ENCODE peak calls at places on chromosomes 1 and 21, in seven cellular contexts. P is hepatocyte, V is GM10248, T is endothelial cell, W is neural progenitor cell, N is WTC11, B is HFFc6. L is an unnamed sample.

GRCh38 chr1:9385801-9386573 is 93.3 kb downstream of the SPSB1 start:
- DNase-seq in P (no peak), V (peak), T (no peak), W (no peak), N (no peak), B (no peak), L (no peak)

GRCh38 chr1:7679873-7680790 is 91.0 kb upstream of the VAMP3 start:
- DNase-seq in P (peak), V (peak), T (peak), W (peak), N (peak), B (no peak), L (no peak)

GRCh38 chr1:77220687-77221463 is 1.6 kb upstream of the PIGK start:
- DNase-seq in P (no peak), V (no peak), T (no peak), W (no peak), N (no peak), B (no peak), L (no peak)

GRCh38 chr1:56539403-56539802 is 40.0 kb downstream of the PLPP3 start:
- DNase-seq in P (no peak), V (no peak), T (no peak), W (no peak), N (no peak), B (no peak), L (no peak)

GRCh38 chr21:31665397-31665796 is 5.9 kb downstream of the SOD1 start:
- DNase-seq in P (no peak), V (no peak), T (peak), W (no peak), N (no peak), B (no peak), L (no peak)

GRCh38 chr1:39398278-39399010 is 93.0 kb upstream of the BMP8A start:
- DNase-seq in P (peak), V (no peak), T (peak), W (peak), N (no peak), B (peak), L (peak)

GRCh38 chr1:188904201-188904600 is 1573.5 kb downstream of the BRINP3 start:
- DNase-seq in P (peak), V (no peak), T (no peak), W (no peak), N (no peak), B (no peak), L (no peak)

GRCh38 chr21:24693779-24694178 is 913.5 kb downstream of the MRPL39 start:
- DNase-seq in P (no peak), V (no peak), T (no peak), W (no peak), N (no peak), B (no peak), L (no peak)

GRCh38 chr21:45988366-45989347 is 7.1 kb downstream of the COL6A1 start:
- DNase-seq in P (no peak), V (no peak), T (peak), W (no peak), N (peak), B (no peak), L (no peak)

GRCh38 chr1:31510304-31510703 is 66.0 kb upstream of the TINAGL1 start:
- DNase-seq in P (no peak), V (no peak), T (no peak), W (no peak), N (no peak), B (no peak), L (no peak)

GRCh38 chr1:199333180-199333579 is 694.3 kb upstream of the NR5A2 start:
- DNase-seq in P (no peak), V (no peak), T (no peak), W (no peak), N (no peak), B (no peak), L (no peak)

GRCh38 chr1:30171956-30172694 is 551.3 kb downstream of the MATN1 start:
- DNase-seq in P (no peak), V (no peak), T (no peak), W (no peak), N (no peak), B (no peak), L (no peak)

GRCh38 chr1:5751171-5751556 is 241.1 kb downstream of the NPHP4 start:
- DNase-seq in P (no peak), V (no peak), T (no peak), W (no peak), N (no peak), B (no peak), L (no peak)

GRCh38 chr1:204453141-204453772 is 41.3 kb downstream of the PIK3C2B start:
- DNase-seq in P (no peak), V (peak), T (no peak), W (no peak), N (no peak), B (no peak), L (no peak)

GRCh38 chr1:3504151-3504822 is 49.8 kb downstream of the ARHGEF16 start:
- DNase-seq in P (no peak), V (no peak), T (no peak), W (no peak), N (no peak), B (peak), L (no peak)

GRCh38 chr1:37989381-37989930 is 366 bp downstream of the SF3A3 start:
- DNase-seq in P (peak), V (no peak), T (peak), W (peak), N (no peak), B (no peak), L (peak)

GRCh38 chr1:64163972-64164371 is 39.5 kb upstream of the UBE2U start:
- DNase-seq in P (peak), V (no peak), T (peak), W (peak), N (no peak), B (peak), L (no peak)

GRCh38 chr1:221712198-221712684 is 29.6 kb downstream of the DUSP10 start:
- DNase-seq in P (peak), V (peak), T (no peak), W (no peak), N (no peak), B (peak), L (peak)

GRCh38 chr1:16246961-16247360 is 10.0 kb upstream of the CPLANE2 start:
- DNase-seq in P (no peak), V (no peak), T (no peak), W (no peak), N (no peak), B (no peak), L (no peak)

GRCh38 chr1:226737819-226738420 is 1.2 kb downstream of the ITPKB start:
- DNase-seq in P (peak), V (no peak), T (peak), W (peak), N (peak), B (peak), L (peak)

DNA sequence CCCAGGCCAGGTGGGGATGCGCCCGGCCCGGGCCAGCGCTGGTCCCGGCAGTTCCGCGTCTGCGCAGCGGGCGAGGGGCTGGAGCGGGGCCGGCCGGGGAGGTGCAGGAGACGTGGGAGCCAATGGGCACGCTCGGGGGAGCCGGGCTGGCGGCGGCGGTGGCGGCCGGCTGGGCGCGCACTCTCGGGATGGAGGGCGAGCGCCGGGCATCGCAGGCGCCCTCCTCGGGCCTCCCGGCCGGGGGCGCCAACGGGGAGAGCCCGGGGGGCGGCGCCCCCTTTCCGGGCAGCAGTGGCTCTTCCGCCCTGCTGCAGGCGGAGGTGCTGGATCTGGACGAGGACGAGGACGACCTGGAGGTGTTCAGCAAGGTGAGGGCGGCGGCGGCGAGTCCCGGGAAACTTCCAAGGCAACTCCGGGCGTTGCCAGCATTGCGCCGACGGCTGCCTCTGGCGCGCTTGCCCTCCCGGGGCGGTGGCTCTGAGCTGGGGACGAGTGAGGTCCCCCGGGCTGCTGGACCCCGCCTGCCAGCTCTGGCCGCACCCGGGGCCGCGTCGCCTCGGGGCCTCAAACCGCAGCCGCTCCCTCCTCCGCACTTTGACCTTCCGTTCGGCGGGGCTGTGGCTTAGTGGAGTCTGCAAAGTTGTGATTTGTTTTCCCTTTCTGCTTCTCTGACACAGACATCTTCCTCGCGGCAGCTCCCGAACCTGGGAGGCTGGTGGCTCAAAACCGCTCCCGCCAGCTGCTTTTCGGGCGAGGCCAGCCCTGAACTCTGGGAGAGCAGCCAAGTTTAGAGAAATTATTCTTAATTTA is at the start of gene SNX7:
- DNase-seq in P (peak), V (peak), T (peak), W (peak), N (peak), B (peak), L (peak)
- TF ChIP-seq CTCF in P (peak), V (no peak), T (peak), W (peak), N (no peak), B (peak), L (no peak)

GRCh38 chr1:228735871-228736586 is 750 bp downstream of the RHOU start:
- DNase-seq in P (peak), V (no peak), T (peak), W (peak), N (peak), B (no peak), L (no peak)
- TF ChIP-seq CTCF in P (no peak), V (no peak), T (no peak), W (no peak), N (no peak), B (no peak), L (no peak)

GRCh38 chr1:101509370-101509769 is 272.6 kb downstream of the S1PR1 start:
- DNase-seq in P (no peak), V (no peak), T (no peak), W (no peak), N (no peak), B (no peak), L (no peak)

GRCh38 chr1:101511501-101511900 is 274.7 kb downstream of the S1PR1 start:
- DNase-seq in P (no peak), V (no peak), T (no peak), W (no peak), N (no peak), B (no peak), L (no peak)

GRCh38 chr1:101507547-101507971 is 270.7 kb downstream of the S1PR1 start:
- DNase-seq in P (no peak), V (no peak), T (no peak), W (no peak), N (no peak), B (no peak), L (no peak)

DNA sequence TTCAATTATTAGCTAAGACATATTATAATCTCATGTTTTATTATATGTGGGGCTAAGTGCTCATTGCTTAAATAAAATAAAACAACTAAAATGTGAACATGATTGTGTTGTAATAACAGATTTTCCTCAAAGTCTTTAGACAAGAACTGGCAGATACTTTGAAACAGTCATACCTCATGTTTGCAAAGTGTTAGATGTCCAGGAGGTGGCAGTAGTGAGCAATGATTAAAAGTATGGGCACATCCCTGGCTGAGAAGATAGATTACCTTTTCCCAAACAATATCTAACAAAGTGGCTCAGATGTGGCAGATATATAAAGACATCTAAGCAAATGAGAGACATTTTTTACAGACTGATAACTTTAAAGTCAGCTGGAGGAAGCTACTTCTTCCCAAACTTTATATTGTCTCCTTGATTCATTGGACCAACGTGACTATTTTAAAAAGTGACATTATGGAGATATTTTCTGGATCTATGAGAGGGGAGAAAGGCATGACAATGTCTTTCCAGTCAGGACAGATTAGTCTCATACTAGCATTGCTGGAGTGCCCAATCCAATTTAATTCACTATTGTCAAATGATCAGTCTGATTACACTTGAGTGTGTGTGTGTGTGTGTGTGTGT is 269.8 kb downstream of the S1PR1 start:
- DNase-seq in P (peak), V (peak), T (peak), W (peak), N (peak), B (peak), L (no peak)
- TF ChIP-seq CTCF in P (peak), V (peak), T (peak), W (peak), N (peak), B (peak), L (peak)

GRCh38 chr1:27015260-27015659 is 2.6 kb upstream of the TENT5B start:
- DNase-seq in P (no peak), V (peak), T (no peak), W (no peak), N (no peak), B (no peak), L (no peak)

GRCh38 chr1:27021347-27022031 is 8.8 kb upstream of the TENT5B start:
- DNase-seq in P (no peak), V (no peak), T (no peak), W (no peak), N (no peak), B (peak), L (no peak)

GRCh38 chr1:27016376-27016775 is 3.7 kb upstream of the TENT5B start:
- DNase-seq in P (no peak), V (no peak), T (no peak), W (no peak), N (no peak), B (no peak), L (no peak)

GRCh38 chr1:27017206-27017605 is 4.6 kb upstream of the TENT5B start:
- DNase-seq in P (no peak), V (no peak), T (no peak), W (no peak), N (no peak), B (no peak), L (no peak)

DNA sequence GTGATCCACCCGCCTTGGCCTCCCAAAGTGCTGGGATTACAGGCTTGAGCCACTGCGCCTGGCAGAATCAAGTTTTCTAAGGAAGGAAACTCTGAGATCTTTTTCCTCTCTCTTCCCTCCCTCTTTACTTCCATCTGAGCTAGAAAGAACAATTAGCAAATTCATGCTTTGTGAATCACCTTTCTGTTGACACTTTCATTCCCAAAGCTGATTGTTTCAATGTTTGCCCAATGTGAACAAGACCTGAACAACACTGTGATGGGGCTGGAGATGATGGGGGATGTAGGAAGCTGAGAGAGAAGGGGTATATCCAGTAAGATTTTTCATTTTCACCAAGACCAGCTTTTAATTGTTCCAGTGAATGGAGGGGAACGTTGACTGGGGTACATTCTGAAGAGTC is 5.7 kb upstream of the TENT5B start:
- DNase-seq in P (no peak), V (no peak), T (no peak), W (no peak), N (no peak), B (no peak), L (no peak)
- TF ChIP-seq CTCF in P (no peak), V (no peak), T (no peak), W (no peak), N (no peak), B (no peak), L (no peak)

GRCh38 chr1:65467536-65467935 is 47.1 kb downstream of the LEPR start:
- DNase-seq in P (peak), V (no peak), T (no peak), W (peak), N (peak), B (no peak), L (no peak)
- TF ChIP-seq CTCF in P (no peak), V (no peak), T (no peak), W (peak), N (no peak), B (no peak), L (no peak)

L was measured in CD14-positive monocyte.